ENCODE peak calls at places on chromosome X, in nine cellular contexts. L, E, H, X, F, O, G, P and Y are unnamed samples.

GRCh38 chrX:13430136-13430827 is 110.4 kb upstream of the ATXN3L start:
- DNase-seq in O (no peak), E (no peak), L (no peak), X (no peak), H (no peak), F (no peak), G (no peak), P (no peak), Y (peak)

GRCh38 chrX:107454302-107454701 is 4.8 kb downstream of the FRMPD3 start:
- DNase-seq in F (no peak), X (no peak), H (no peak), L (peak), O (no peak), P (no peak), G (no peak), E (peak), Y (no peak)

GRCh38 chrX:40006025-40007017 is 91.4 kb downstream of the BCOR start:
- DNase-seq in H (peak), X (no peak), L (no peak), G (no peak), P (peak), F (no peak), E (no peak), O (peak), Y (no peak)

GRCh38 chrX:23773601-23774175 is 9.3 kb upstream of the SAT1 start:
- DNase-seq in X (peak), P (no peak), G (no peak), F (no peak), E (no peak), L (no peak), O (no peak), H (no peak), Y (peak)

GRCh38 chrX:15301924-15302323 is 13.5 kb downstream of the ASB11 start:
- DNase-seq in O (no peak), P (no peak), E (no peak), X (peak), H (no peak), F (peak), G (no peak), L (no peak), Y (no peak)

GRCh38 chrX:33339219-33339618 is 127.9 kb upstream of the DMD start:
- DNase-seq in F (no peak), O (no peak), G (no peak), E (no peak), L (peak), P (no peak), H (peak), X (no peak), Y (no peak)

GRCh38 chrX:119685225-119686066 is 7.5 kb downstream of the SEPTIN6 start:
- DNase-seq in H (no peak), L (no peak), X (peak), E (no peak), F (peak), O (no peak), P (peak), G (no peak), Y (peak)

GRCh38 chrX:118347131-118347530 is 1.2 kb downstream of the WDR44 start:
- DNase-seq in L (peak), P (no peak), H (peak), X (no peak), E (peak), G (no peak), O (no peak), F (no peak), Y (no peak)

GRCh38 chrX:39772057-39772832 is 325.5 kb downstream of the BCOR start:
- DNase-seq in E (peak), F (peak), G (no peak), L (peak), X (peak), P (no peak), H (no peak), O (peak), Y (no peak)

GRCh38 chrX:13235930-13236329 is 83.9 kb downstream of the ATXN3L start:
- DNase-seq in G (no peak), O (no peak), F (no peak), L (peak), H (no peak), X (no peak), P (no peak), E (no peak), Y (no peak)

GRCh38 chrX:136395271-136395670 is 92.5 kb upstream of the BRS3 start:
- DNase-seq in P (no peak), F (no peak), G (no peak), O (no peak), L (peak), E (peak), X (no peak), H (no peak), Y (no peak)

GRCh38 chrX:110228453-110228852 is 89.4 kb downstream of the AMMECR1 start:
- DNase-seq in E (no peak), G (no peak), P (no peak), F (no peak), L (no peak), O (no peak), X (no peak), H (no peak), Y (peak)

GRCh38 chrX:11908371-11908770 is 150.3 kb downstream of the MSL3 start:
- DNase-seq in O (no peak), E (peak), X (no peak), F (no peak), L (peak), G (no peak), H (peak), P (no peak), Y (peak)

GRCh38 chrX:283115-283845 is 2.1 kb downstream of the PLCXD1 start:
- DNase-seq in L (peak), F (peak), G (peak), P (peak), E (peak), X (peak), H (peak), O (peak), Y (peak)

GRCh38 chrX:154123241-154124219 is 20.5 kb upstream of the OPN1LW start:
- DNase-seq in E (no peak), P (peak), F (peak), L (peak), O (no peak), G (no peak), H (no peak), X (peak), Y (no peak)

GRCh38 chrX:149521438-149521837 is 16.3 kb upstream of the IDS start:
- DNase-seq in P (no peak), H (no peak), E (no peak), X (no peak), O (no peak), F (no peak), G (no peak), L (no peak), Y (no peak)

GRCh38 chrX:155094468-155095061 is 23.3 kb downstream of the BRCC3 start:
- DNase-seq in P (no peak), H (peak), F (no peak), L (peak), E (no peak), G (no peak), O (no peak), X (no peak), Y (peak)

GRCh38 chrX:44675364-44676024 is 132.8 kb upstream of the FUNDC1 start:
- DNase-seq in H (no peak), P (peak), F (no peak), X (no peak), O (peak), L (peak), G (no peak), E (peak), Y (peak)

GRCh38 chrX:28586891-28587635 is at the start of gene IL1RAPL1:
- DNase-seq in E (peak), X (no peak), O (no peak), G (no peak), L (peak), P (no peak), F (no peak), H (peak), Y (peak)

GRCh38 chrX:12999422-12999821 is 24.5 kb downstream of the TMSB4X start:
- DNase-seq in L (no peak), O (no peak), H (no peak), E (no peak), X (no peak), F (no peak), P (no peak), G (no peak), Y (peak)

GRCh38 chrX:149950681-149951080 is 12.4 kb upstream of the EOLA2 start:
- DNase-seq in G (no peak), E (peak), O (no peak), F (no peak), L (peak), H (peak), X (no peak), P (no peak), Y (peak)

GRCh38 chrX:74160816-74161215 is 143.2 kb upstream of the ZCCHC13 start:
- DNase-seq in L (no peak), G (no peak), F (no peak), E (no peak), O (no peak), H (no peak), P (no peak), X (no peak), Y (no peak)

GRCh38 chrX:153935326-153935851 is 552 bp upstream of the NAA10 start:
- DNase-seq in L (no peak), F (no peak), G (no peak), E (no peak), H (peak), P (no peak), X (no peak), O (no peak), Y (no peak)

GRCh38 chrX:22351966-22352365 is 79.3 kb downstream of the CBLL2 start:
- DNase-seq in X (no peak), E (no peak), P (no peak), H (no peak), G (no peak), L (peak), F (no peak), O (no peak), Y (no peak)

GRCh38 chrX:55008571-55009358 is 8.6 kb downstream of the APEX2 start:
- DNase-seq in E (peak), L (peak), P (no peak), F (no peak), G (no peak), O (no peak), X (no peak), H (no peak), Y (peak)

GRCh38 chrX:152988536-152989291 is 5.2 kb downstream of the PNMA5 start:
- DNase-seq in G (no peak), X (no peak), O (no peak), E (no peak), H (no peak), L (no peak), F (no peak), P (no peak), Y (no peak)

GRCh38 chrX:23383411-23383810 is 48.8 kb downstream of the PTCHD1 start:
- DNase-seq in O (no peak), E (no peak), X (no peak), L (peak), H (no peak), G (no peak), F (no peak), P (no peak), Y (no peak)

GRCh38 chrX:49276207-49276606 is 6.6 kb downstream of the PPP1R3F start:
- DNase-seq in L (no peak), F (no peak), X (no peak), P (no peak), H (no peak), G (no peak), O (no peak), E (no peak), Y (no peak)

GRCh38 chrX:132957211-132958085 is 981 bp downstream of the HS6ST2 start:
- DNase-seq in G (no peak), P (peak), L (no peak), E (peak), X (no peak), O (peak), H (peak), F (no peak), Y (peak)

GRCh38 chrX:104565791-104566687 is at the start of gene IL1RAPL2:
- DNase-seq in H (peak), G (no peak), O (no peak), F (no peak), E (peak), X (peak), P (peak), L (peak), Y (peak)

GRCh38 chrX:125605145-125605544 is 285.5 kb downstream of the TEX13C start:
- DNase-seq in X (no peak), F (no peak), G (no peak), E (no peak), P (no peak), H (no peak), O (no peak), L (no peak), Y (no peak)

GRCh38 chrX:129931411-129932136 is 25.6 kb downstream of the UTP14A start:
- DNase-seq in F (no peak), L (peak), X (peak), P (peak), E (peak), G (peak), H (peak), O (peak), Y (peak)

GRCh38 chrX:45515262-45516215 is 314.9 kb upstream of the DIPK2B start:
- DNase-seq in E (peak), X (peak), L (peak), P (peak), F (peak), H (peak), G (peak), O (peak), Y (peak)

GRCh38 chrX:33324099-33324498 is 112.8 kb upstream of the DMD start:
- DNase-seq in P (no peak), O (no peak), E (no peak), X (no peak), L (no peak), H (peak), F (no peak), G (no peak), Y (no peak)

GRCh38 chrX:70172226-70172625 is 5.1 kb upstream of the DGAT2L6 start:
- DNase-seq in X (no peak), E (no peak), O (no peak), P (no peak), H (no peak), F (no peak), L (peak), G (no peak), Y (peak)

GRCh38 chrX:65671966-65672365 is 4.5 kb downstream of the MSN start:
- DNase-seq in H (no peak), X (no peak), E (no peak), G (no peak), O (no peak), F (no peak), L (no peak), P (no peak), Y (peak)
- H3K27ac ChIP-seq in H (no peak), X (peak), E (no peak), G (peak), O (no peak), F (peak), L (no peak), P (peak), Y (peak)

DNA sequence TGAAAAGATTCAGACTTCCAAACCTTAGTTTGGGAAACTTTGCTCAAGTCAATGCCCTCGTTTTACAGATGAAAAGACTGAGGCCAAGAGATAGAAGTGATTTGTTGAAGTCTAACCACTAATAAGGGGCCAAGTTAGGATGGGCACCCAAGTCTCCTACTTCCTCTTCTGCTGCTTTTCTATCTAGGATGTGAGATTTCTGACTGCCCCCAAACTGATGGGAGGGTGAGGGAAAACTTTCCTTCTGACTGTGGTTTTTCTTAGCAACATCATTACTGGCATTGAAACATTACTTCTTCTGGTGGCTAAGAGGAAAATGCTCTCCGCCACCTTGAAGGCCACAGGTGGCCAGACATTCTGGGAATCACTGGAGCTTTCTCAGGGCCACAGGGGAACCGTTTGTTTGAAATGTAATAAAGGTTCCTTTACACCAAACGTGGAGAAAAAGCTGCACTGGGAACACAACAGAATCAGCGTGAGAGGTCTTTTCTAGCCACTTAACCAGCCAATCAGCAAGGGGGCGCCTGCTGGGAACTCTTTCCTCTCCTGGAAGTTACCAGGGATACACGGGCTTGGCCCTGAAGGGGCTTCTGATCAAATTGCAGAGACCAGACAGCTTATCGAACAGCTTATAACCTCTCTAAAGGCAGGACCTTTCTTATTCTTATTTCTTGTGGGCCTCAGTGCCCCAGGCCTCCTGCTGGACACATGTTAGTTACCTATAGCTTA is 115.9 kb upstream of the TEX13D start:
- DNase-seq in P (no peak), F (no peak), E (no peak), H (peak), X (no peak), O (no peak), L (no peak), G (no peak), Y (peak)
- H3K27ac ChIP-seq in P (no peak), F (peak), E (no peak), H (peak), X (peak), O (no peak), L (peak), G (no peak), Y (peak)

DNA sequence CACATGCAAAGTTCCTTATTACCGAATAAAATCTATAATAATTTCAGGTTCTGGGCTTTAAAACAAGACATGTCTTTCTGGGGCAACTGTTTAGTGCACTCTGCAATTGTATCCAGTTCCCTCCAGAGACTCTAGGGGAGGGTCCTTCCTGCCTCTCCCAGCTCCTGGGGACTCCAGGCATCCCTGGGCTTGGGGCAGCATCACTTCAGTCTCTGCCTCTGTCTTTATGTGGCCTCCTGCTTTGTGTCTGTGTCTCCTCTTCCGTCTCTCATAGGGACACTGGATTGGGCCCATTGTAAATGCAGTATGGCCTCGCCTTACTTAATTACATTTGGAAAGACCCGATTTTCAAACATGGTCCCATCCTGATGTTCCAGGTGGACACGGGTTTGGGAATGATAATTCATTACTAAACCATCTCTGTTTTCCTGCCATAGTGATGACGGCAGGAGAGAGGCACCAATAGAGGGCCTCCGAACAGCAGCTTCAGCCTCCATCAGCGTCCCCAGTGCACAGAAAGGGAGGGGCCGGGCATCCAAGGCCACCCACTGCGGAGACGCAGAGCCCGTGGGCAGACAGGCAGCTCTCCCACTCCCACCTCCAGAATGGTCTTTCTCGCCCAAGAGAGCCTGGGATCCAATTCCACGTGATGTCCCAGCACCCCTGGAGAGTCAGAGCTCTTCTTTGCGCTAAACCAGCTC is 11.0 kb upstream of the ASMTL start:
- DNase-seq in P (no peak), F (no peak), H (no peak), G (peak), L (no peak), O (no peak), X (no peak), E (no peak), Y (no peak)
- H3K27ac ChIP-seq in P (peak), F (no peak), H (no peak), G (no peak), L (no peak), O (no peak), X (peak), E (no peak), Y (no peak)

GRCh38 chrX:10617964-10618342 is 2.4 kb downstream of the MID1 start:
- DNase-seq in P (no peak), L (peak), X (no peak), O (no peak), E (peak), F (no peak), G (no peak), H (no peak), Y (peak)

GRCh38 chrX:10615931-10616780 is 4.2 kb downstream of the MID1 start:
- DNase-seq in P (peak), E (no peak), G (no peak), L (peak), F (peak), O (peak), X (peak), H (peak), Y (peak)

GRCh38 chrX:10619311-10620015 is 922 bp downstream of the MID1 start:
- DNase-seq in X (no peak), F (no peak), E (no peak), P (no peak), L (peak), G (no peak), O (no peak), H (no peak), Y (peak)

GRCh38 chrX:10618911-10619310 is 1.5 kb downstream of the MID1 start:
- DNase-seq in P (no peak), L (peak), E (no peak), F (no peak), H (peak), X (no peak), O (no peak), G (no peak), Y (no peak)

GRCh38 chrX:10617186-10617963 is 3.0 kb downstream of the MID1 start:
- DNase-seq in L (peak), H (peak), E (no peak), X (no peak), F (no peak), O (no peak), G (no peak), P (no peak), Y (no peak)
- H3K27ac ChIP-seq in L (peak), H (no peak), E (peak), X (no peak), F (no peak), O (no peak), G (no peak), P (peak), Y (no peak)

GRCh38 chrX:101450052-101450451 is 35.2 kb upstream of the ARMCX4 start:
- DNase-seq in P (no peak), F (no peak), L (no peak), O (no peak), G (no peak), X (no peak), E (no peak), H (no peak), Y (no peak)
- H3K27ac ChIP-seq in P (no peak), F (no peak), L (no peak), O (no peak), G (no peak), X (no peak), E (no peak), H (no peak), Y (no peak)

DNA sequence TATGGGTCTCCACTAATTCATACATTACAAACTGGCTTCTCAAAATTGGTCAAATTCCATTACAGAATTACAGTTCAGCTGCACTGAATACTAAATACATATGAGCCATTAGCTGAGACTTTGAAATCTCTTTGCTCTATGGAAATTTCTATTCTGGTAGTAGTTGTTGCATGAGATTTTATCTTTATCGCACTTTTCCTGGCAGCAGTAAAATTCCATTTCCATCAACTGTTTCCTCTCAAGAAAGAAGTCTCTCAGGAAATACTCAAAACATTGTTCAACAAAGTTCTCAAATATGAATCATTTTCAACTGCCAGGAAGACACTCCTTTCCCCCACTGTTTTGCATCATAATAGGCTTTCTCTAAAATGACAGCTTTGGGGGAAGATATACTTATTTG is 51.3 kb downstream of the ATP11C start:
- DNase-seq in H (no peak), E (peak), G (no peak), F (no peak), X (no peak), P (no peak), O (no peak), L (peak), Y (peak)
- H3K27ac ChIP-seq in H (no peak), E (no peak), G (no peak), F (no peak), X (no peak), P (peak), O (no peak), L (peak), Y (peak)